ENCODE peak calls at places on chromosomes 4 and X, in eight cellular contexts. One of them, this sample, is unnamed.

GRCh38 chrX:31483336-31483735 is 411.5 kb upstream of the FTHL17 start:
- DNase-seq in SK-N-SH: no peak
- DNase-seq in A549: no peak
- DNase-seq in GM23338: no peak
- DNase-seq in K562: no peak
- DNase-seq in HepG2: no peak
- DNase-seq in GM12878: no peak
- DNase-seq in HCT116: no peak
- DNase-seq in this sample: no peak

GRCh38 chr4:83179205-83179604 is 64.7 kb upstream of the PLAC8 start:
- DNase-seq in K562: no peak
- DNase-seq in HepG2: no peak
- DNase-seq in GM12878: no peak
- DNase-seq in SK-N-SH: no peak
- DNase-seq in GM23338: no peak
- DNase-seq in HCT116: no peak
- DNase-seq in A549: no peak
- DNase-seq in this sample: no peak

GRCh38 chr4:8071741-8072140 is 86.9 kb downstream of the ABLIM2 start:
- DNase-seq in HCT116: no peak
- DNase-seq in K562: no peak
- DNase-seq in SK-N-SH: no peak
- DNase-seq in A549: no peak
- DNase-seq in GM23338: no peak
- DNase-seq in GM12878: no peak
- DNase-seq in HepG2: no peak
- DNase-seq in this sample: no peak

GRCh38 chrX:2425281-2426071 is 75.3 kb downstream of the DHRSX start:
- DNase-seq in SK-N-SH: no peak
- DNase-seq in HepG2: peak; percentile 10
- DNase-seq in GM23338: peak; percentile 66
- DNase-seq in K562: no peak
- DNase-seq in HCT116: no peak
- DNase-seq in A549: no peak
- DNase-seq in GM12878: no peak
- DNase-seq in this sample: no peak

GRCh38 chrX:53065066-53065465 is 16.5 kb downstream of the GPR173 start:
- DNase-seq in A549: no peak
- DNase-seq in GM12878: no peak
- DNase-seq in HCT116: no peak
- DNase-seq in HepG2: no peak
- DNase-seq in GM23338: no peak
- DNase-seq in K562: no peak
- DNase-seq in SK-N-SH: no peak
- DNase-seq in this sample: no peak

GRCh38 chr4:146072381-146072780 is 103.1 kb upstream of the LSM6 start:
- DNase-seq in HepG2: no peak
- DNase-seq in GM23338: no peak
- DNase-seq in K562: no peak
- DNase-seq in GM12878: no peak
- DNase-seq in HCT116: no peak
- DNase-seq in A549: no peak
- DNase-seq in SK-N-SH: no peak
- DNase-seq in this sample: no peak

GRCh38 chr4:16583764-16584163 is 314.7 kb downstream of the LDB2 start:
- DNase-seq in GM23338: no peak
- DNase-seq in SK-N-SH: no peak
- DNase-seq in HCT116: no peak
- DNase-seq in K562: no peak
- DNase-seq in GM12878: no peak
- DNase-seq in HepG2: no peak
- DNase-seq in A549: no peak
- DNase-seq in this sample: no peak

GRCh38 chrX:119497185-119497584 is 28.9 kb downstream of the SLC25A5 start:
- DNase-seq in HCT116: no peak
- DNase-seq in HepG2: no peak
- DNase-seq in GM12878: no peak
- DNase-seq in GM23338: no peak
- DNase-seq in SK-N-SH: no peak
- DNase-seq in A549: no peak
- DNase-seq in K562: no peak
- DNase-seq in this sample: no peak

GRCh38 chr4:186807131-186807530 is 83.5 kb upstream of the FAT1 start:
- DNase-seq in K562: no peak
- DNase-seq in SK-N-SH: no peak
- DNase-seq in HCT116: no peak
- DNase-seq in GM23338: no peak
- DNase-seq in A549: no peak
- DNase-seq in HepG2: no peak
- DNase-seq in GM12878: no peak
- DNase-seq in this sample: no peak

GRCh38 chr4:55549888-55550287 is 3.2 kb upstream of the CLOCK start:
- DNase-seq in HCT116: peak; percentile 98
- DNase-seq in SK-N-SH: no peak
- DNase-seq in GM23338: no peak
- DNase-seq in A549: no peak
- DNase-seq in K562: no peak
- DNase-seq in GM12878: no peak
- DNase-seq in HepG2: no peak
- DNase-seq in this sample: no peak

GRCh38 chr4:141654098-141654497 is 17.7 kb downstream of the IL15 start:
- DNase-seq in K562: no peak
- DNase-seq in HepG2: no peak
- DNase-seq in HCT116: no peak
- DNase-seq in A549: peak; percentile 38
- DNase-seq in GM12878: no peak
- DNase-seq in GM23338: peak; percentile 78
- DNase-seq in SK-N-SH: no peak
- DNase-seq in this sample: no peak

GRCh38 chr4:77193511-77194236 is 36.7 kb downstream of the CCNG2 start:
- DNase-seq in GM12878: peak; percentile 69
- DNase-seq in HCT116: no peak
- DNase-seq in A549: no peak
- DNase-seq in K562: peak; percentile 65
- DNase-seq in SK-N-SH: no peak
- DNase-seq in HepG2: no peak
- DNase-seq in GM23338: peak; percentile 95
- DNase-seq in this sample: no peak
- TF ChIP-seq REST in GM12878: no peak
- TF ChIP-seq REST in HCT116: no peak
- TF ChIP-seq REST in A549: no peak
- TF ChIP-seq REST in K562: no peak
- TF ChIP-seq REST in SK-N-SH: no peak
- TF ChIP-seq REST in HepG2: no peak
- TF ChIP-seq REST in GM23338: no peak
- TF ChIP-seq REST in this sample: no peak

GRCh38 chrX:12974217-12974796 is 603 bp upstream of the TMSB4X start:
- DNase-seq in GM12878: no peak
- DNase-seq in GM23338: peak; percentile 37
- DNase-seq in SK-N-SH: peak; percentile 46
- DNase-seq in K562: peak; percentile 66
- DNase-seq in HCT116: no peak
- DNase-seq in HepG2: no peak
- DNase-seq in A549: peak; percentile 84
- DNase-seq in this sample: no peak

GRCh38 chrX:12975670-12975965 is 708 bp downstream of the TMSB4X start:
- DNase-seq in A549: no peak
- DNase-seq in GM23338: no peak
- DNase-seq in K562: no peak
- DNase-seq in SK-N-SH: no peak
- DNase-seq in GM12878: no peak
- DNase-seq in HCT116: no peak
- DNase-seq in HepG2: no peak
- DNase-seq in this sample: no peak

GRCh38 chrX:12975999-12976558 is 1.2 kb downstream of the TMSB4X start:
- DNase-seq in SK-N-SH: peak; percentile 67
- DNase-seq in GM23338: peak; percentile 44
- DNase-seq in HCT116: no peak
- DNase-seq in GM12878: no peak
- DNase-seq in HepG2: no peak
- DNase-seq in K562: peak; percentile 60
- DNase-seq in A549: peak; percentile 70
- DNase-seq in this sample: no peak

GRCh38 chrX:12973561-12974216 is 1.2 kb upstream of the TMSB4X start:
- DNase-seq in GM23338: no peak
- DNase-seq in HCT116: no peak
- DNase-seq in A549: no peak
- DNase-seq in SK-N-SH: no peak
- DNase-seq in K562: no peak
- DNase-seq in HepG2: no peak
- DNase-seq in GM12878: no peak
- DNase-seq in this sample: no peak

GRCh38 chrX:12974797-12975669 is at the start of gene TMSB4X:
- DNase-seq in A549: peak; percentile 93
- DNase-seq in GM12878: no peak
- DNase-seq in K562: peak; percentile 84
- DNase-seq in GM23338: peak; percentile 82
- DNase-seq in HepG2: no peak
- DNase-seq in HCT116: no peak
- DNase-seq in SK-N-SH: peak; percentile 84
- DNase-seq in this sample: no peak
- H3K4me1 ChIP-seq in A549: peaks cover 37% of the 10 kb centered on the region
- H3K4me1 ChIP-seq in GM12878: peaks cover 6% of the 10 kb centered on the region
- H3K4me1 ChIP-seq in K562: peaks cover 12% of the 10 kb centered on the region
- H3K4me1 ChIP-seq in GM23338: peaks cover 4% of the 10 kb centered on the region
- H3K4me1 ChIP-seq in HepG2: no peaks in the 10 kb centered on the region
- H3K4me1 ChIP-seq in HCT116: peaks cover 10% of the 10 kb centered on the region
- H3K4me1 ChIP-seq in SK-N-SH: peaks cover 12% of the 10 kb centered on the region
- H3K4me1 ChIP-seq in this sample: peaks cover 12% of the 10 kb centered on the region

DNA sequence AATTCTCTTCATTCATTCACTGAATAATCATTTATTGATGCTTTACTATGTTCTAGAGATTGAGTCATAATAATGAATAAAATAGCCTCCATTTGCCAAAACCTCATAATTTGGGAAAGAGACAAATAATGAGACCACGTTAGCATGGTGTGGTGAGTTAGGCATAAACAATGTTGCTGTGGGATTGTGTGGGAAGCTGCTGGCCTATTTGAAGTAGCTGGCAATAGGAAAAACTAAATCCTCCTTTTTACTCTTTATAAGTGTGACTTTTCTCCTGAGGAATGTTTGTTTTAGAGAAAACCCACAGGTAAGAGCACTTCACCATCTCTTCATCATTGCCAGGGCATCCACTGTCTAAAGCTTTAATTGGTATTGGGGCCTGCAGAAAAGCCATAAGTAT is 95.3 kb downstream of the AREG start:
- DNase-seq in SK-N-SH: no peak
- DNase-seq in A549: no peak
- DNase-seq in GM12878: no peak
- DNase-seq in K562: no peak
- DNase-seq in GM23338: no peak
- DNase-seq in HCT116: no peak
- DNase-seq in HepG2: no peak
- DNase-seq in this sample: no peak
- TF ChIP-seq REST in SK-N-SH: no peak
- TF ChIP-seq REST in A549: no peak
- TF ChIP-seq REST in GM12878: no peak
- TF ChIP-seq REST in K562: no peak
- TF ChIP-seq REST in GM23338: no peak
- TF ChIP-seq REST in HCT116: no peak
- TF ChIP-seq REST in HepG2: no peak
- TF ChIP-seq REST in this sample: no peak

GRCh38 chr4:57073559-57073958 is 36.6 kb downstream of the IGFBP7 start:
- DNase-seq in GM12878: no peak
- DNase-seq in SK-N-SH: no peak
- DNase-seq in GM23338: no peak
- DNase-seq in HepG2: no peak
- DNase-seq in HCT116: no peak
- DNase-seq in K562: no peak
- DNase-seq in A549: no peak
- DNase-seq in this sample: no peak

GRCh38 chr4:57075353-57075752 is 34.8 kb downstream of the IGFBP7 start:
- DNase-seq in GM23338: no peak
- DNase-seq in GM12878: no peak
- DNase-seq in HepG2: no peak
- DNase-seq in A549: no peak
- DNase-seq in K562: no peak
- DNase-seq in SK-N-SH: no peak
- DNase-seq in HCT116: no peak
- DNase-seq in this sample: no peak

GRCh38 chr4:57076646-57077045 is 33.5 kb downstream of the IGFBP7 start:
- DNase-seq in HCT116: no peak
- DNase-seq in GM23338: no peak
- DNase-seq in SK-N-SH: no peak
- DNase-seq in GM12878: no peak
- DNase-seq in K562: no peak
- DNase-seq in A549: no peak
- DNase-seq in HepG2: no peak
- DNase-seq in this sample: no peak

GRCh38 chr4:57077550-57078311 is 32.5 kb downstream of the IGFBP7 start:
- DNase-seq in GM23338: peak; percentile 84
- DNase-seq in A549: peak; percentile 86
- DNase-seq in HCT116: no peak
- DNase-seq in K562: no peak
- DNase-seq in SK-N-SH: no peak
- DNase-seq in HepG2: peak; percentile 50
- DNase-seq in GM12878: no peak
- DNase-seq in this sample: no peak

DNA sequence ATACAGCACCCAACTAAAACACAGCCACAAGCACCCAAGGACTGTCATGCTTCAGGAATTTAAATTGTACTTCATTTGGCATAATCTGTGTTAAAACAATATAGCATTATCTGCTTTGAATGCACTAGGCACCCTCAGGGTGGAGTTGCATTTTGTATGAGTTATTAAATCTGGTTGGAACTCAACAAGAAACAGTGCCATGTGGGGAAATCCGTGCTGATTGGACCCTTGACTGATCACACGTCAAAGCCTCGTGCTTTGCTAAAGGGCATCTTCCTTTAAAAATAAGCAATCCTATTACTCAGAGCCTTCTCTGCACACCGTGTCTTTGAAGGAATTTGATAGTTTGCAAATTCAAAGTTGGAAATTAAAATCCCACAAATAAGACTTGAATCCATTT is 35.4 kb downstream of the IGFBP7 start:
- DNase-seq in A549: peak; percentile 36
- DNase-seq in GM12878: no peak
- DNase-seq in HepG2: no peak
- DNase-seq in SK-N-SH: peak; percentile 24
- DNase-seq in GM23338: no peak
- DNase-seq in K562: no peak
- DNase-seq in HCT116: no peak
- DNase-seq in this sample: no peak
- H3K4me1 ChIP-seq in A549: peaks cover 90% of the 10 kb centered on the region
- H3K4me1 ChIP-seq in GM12878: no peaks in the 10 kb centered on the region
- H3K4me1 ChIP-seq in HepG2: peaks cover 20% of the 10 kb centered on the region
- H3K4me1 ChIP-seq in SK-N-SH: peaks cover 21% of the 10 kb centered on the region
- H3K4me1 ChIP-seq in GM23338: peaks cover 18% of the 10 kb centered on the region
- H3K4me1 ChIP-seq in K562: no peaks in the 10 kb centered on the region
- H3K4me1 ChIP-seq in HCT116: peaks cover 28% of the 10 kb centered on the region
- H3K4me1 ChIP-seq in this sample: no peaks in the 10 kb centered on the region

This sample was measured in Panc1.